ENCODE peak calls at places on chromosomes 1 and 21, in six cellular contexts. Z is tibial nerve, U is uterus, X is stromal cell of bone marrow, I is NCI-H1105, W is EL. G is an unnamed sample.

GRCh38 chr1:242824435-242824834 is 299.9 kb upstream of the PLD5 start:
- DNase-seq in Z (no peak), U (no peak), X (no peak), I (no peak), W (peak), G (no peak)

GRCh38 chr21:27407296-27407695 is 440.4 kb upstream of the ADAMTS5 start:
- DNase-seq in Z (no peak), U (no peak), X (no peak), I (no peak), W (no peak), G (no peak)

GRCh38 chr21:41877901-41878830 is 978 bp downstream of the PRDM15 start:
- DNase-seq in Z (no peak), U (peak), X (peak), I (peak), W (peak), G (peak)

GRCh38 chr1:206715552-206716518 is 31.1 kb downstream of the MAPKAPK2 start:
- DNase-seq in Z (no peak), U (no peak), X (no peak), I (no peak), W (no peak), G (no peak)

GRCh38 chr1:48246727-48247126 is 24.2 kb downstream of the SLC5A9 start:
- DNase-seq in Z (no peak), U (no peak), X (no peak), I (peak), W (no peak), G (peak)

GRCh38 chr1:159492575-159493323 is 43.1 kb downstream of the OR10J5 start:
- DNase-seq in Z (no peak), U (no peak), X (no peak), I (no peak), W (peak), G (no peak)

GRCh38 chr1:159756397-159756796 is 24.4 kb upstream of the DUSP23 start:
- DNase-seq in Z (no peak), U (no peak), X (no peak), I (no peak), W (peak), G (no peak)

GRCh38 chr1:7606096-7606495 is 165.0 kb upstream of the VAMP3 start:
- DNase-seq in Z (no peak), U (no peak), X (no peak), I (no peak), W (no peak), G (peak)

GRCh38 chr1:214071469-214071868 is 83.7 kb downstream of the PROX1 start:
- DNase-seq in Z (no peak), U (no peak), X (no peak), I (no peak), W (no peak), G (no peak)

GRCh38 chr1:207393610-207394009 is 60.5 kb upstream of the CR2 start:
- DNase-seq in Z (no peak), U (no peak), X (peak), I (no peak), W (peak), G (no peak)

GRCh38 chr21:15638856-15639549 is 90.8 kb upstream of the USP25 start:
- DNase-seq in Z (no peak), U (peak), X (no peak), I (no peak), W (no peak), G (no peak)

GRCh38 chr1:154460695-154461249 is 41.2 kb upstream of the TDRD10 start:
- DNase-seq in Z (no peak), U (no peak), X (no peak), I (no peak), W (no peak), G (peak)

GRCh38 chr21:45986316-45987051 is 4.9 kb downstream of the COL6A1 start:
- DNase-seq in Z (no peak), U (no peak), X (no peak), I (no peak), W (no peak), G (peak)

GRCh38 chr1:164785841-164786534 is 227.0 kb downstream of the PBX1 start:
- DNase-seq in Z (no peak), U (no peak), X (no peak), I (no peak), W (no peak), G (no peak)

GRCh38 chr1:244112646-244113045 is 61.6 kb downstream of the ZBTB18 start:
- DNase-seq in Z (no peak), U (no peak), X (peak), I (no peak), W (peak), G (no peak)

GRCh38 chr1:61183471-61184034 is 101.2 kb downstream of the NFIA start:
- DNase-seq in Z (no peak), U (peak), X (no peak), I (peak), W (no peak), G (no peak)

GRCh38 chr1:222310830-222311229 is 237.1 kb downstream of the HHIPL2 start:
- DNase-seq in Z (no peak), U (no peak), X (no peak), I (no peak), W (no peak), G (peak)

GRCh38 chr21:17441370-17441769 is 71.5 kb upstream of the CXADR start:
- DNase-seq in Z (no peak), U (no peak), X (no peak), I (peak), W (no peak), G (no peak)

GRCh38 chr1:40878906-40879305 is 16.7 kb upstream of the CITED4 start:
- DNase-seq in Z (no peak), U (no peak), X (no peak), I (no peak), W (no peak), G (no peak)

GRCh38 chr1:182595641-182596240 is 6.7 kb upstream of the RNASEL start:
- DNase-seq in Z (no peak), U (peak), X (peak), I (peak), W (peak), G (no peak)

GRCh38 chr1:232524056-232524455 is 105.9 kb downstream of the SIPA1L2 start:
- DNase-seq in Z (no peak), U (no peak), X (peak), I (no peak), W (no peak), G (no peak)

GRCh38 chr1:234473123-234473522 is 5.9 kb downstream of the TARBP1 start:
- DNase-seq in Z (no peak), U (no peak), X (no peak), I (no peak), W (no peak), G (peak)

GRCh38 chr1:43621386-43621785 is 28.6 kb upstream of the KDM4A start:
- DNase-seq in Z (no peak), U (no peak), X (no peak), I (no peak), W (no peak), G (no peak)

G was measured in spleen.